ENCODE peak calls at places on chromosomes 6 and 20, in eight cellular contexts. B is GM12864, G is fibroblast of pulmonary artery, L is epithelial cell of esophagus, U is heart right ventricle, R is HepG2, W is psoas muscle, H is HL-60. P is an unnamed sample.

GRCh38 chr6:159961523-159961922 is 7.4 kb upstream of the IGF2R start:
- DNase-seq in B (no peak), G (no peak), L (peak), U (no peak), R (no peak), W (no peak), H (peak), P (no peak)

GRCh38 chr6:14549319-14549770 is 431.8 kb downstream of the CD83 start:
- DNase-seq in B (no peak), G (no peak), L (no peak), U (no peak), R (no peak), W (no peak), H (no peak), P (no peak)

GRCh38 chr6:49269190-49269589 is 193.9 kb downstream of the MMUT start:
- DNase-seq in B (no peak), G (peak), L (peak), U (no peak), R (no peak), W (no peak), H (no peak), P (no peak)

GRCh38 chr20:46200582-46201570 is 82.8 kb downstream of the CD40 start:
- DNase-seq in B (no peak), G (peak), L (no peak), U (no peak), R (no peak), W (no peak), H (no peak), P (no peak)

GRCh38 chr6:133937909-133938308 is 15.1 kb upstream of the TBPL1 start:
- DNase-seq in B (no peak), G (no peak), L (no peak), U (no peak), R (no peak), W (no peak), H (no peak), P (no peak)

GRCh38 chr20:61346996-61347906 is 95.2 kb downstream of the CDH4 start:
- DNase-seq in B (no peak), G (no peak), L (no peak), U (no peak), R (no peak), W (no peak), H (no peak), P (no peak)

GRCh38 chr6:71478834-71479541 is 190.4 kb downstream of the OGFRL1 start:
- DNase-seq in B (no peak), G (peak), L (peak), U (no peak), R (no peak), W (no peak), H (no peak), P (no peak)

GRCh38 chr6:17042422-17043147 is 59.3 kb upstream of the STMND1 start:
- DNase-seq in B (no peak), G (peak), L (peak), U (peak), R (peak), W (no peak), H (no peak), P (no peak)

GRCh38 chr6:160000280-160000704 is 31.4 kb downstream of the IGF2R start:
- DNase-seq in B (no peak), G (no peak), L (no peak), U (no peak), R (no peak), W (no peak), H (no peak), P (no peak)

GRCh38 chr6:56708810-56709597 is 66.3 kb upstream of the DST start:
- DNase-seq in B (peak), G (peak), L (peak), U (no peak), R (peak), W (no peak), H (peak), P (peak)

GRCh38 chr6:110020888-110021287 is 42.8 kb downstream of the GPR6 start:
- DNase-seq in B (no peak), G (no peak), L (no peak), U (no peak), R (no peak), W (no peak), H (peak), P (no peak)

GRCh38 chr6:155319902-155320301 is 5.6 kb upstream of the TFB1M start:
- DNase-seq in B (no peak), G (no peak), L (no peak), U (no peak), R (no peak), W (no peak), H (peak), P (no peak)

GRCh38 chr6:137291441-137291840 is 72.3 kb upstream of the IFNGR1 start:
- DNase-seq in B (no peak), G (peak), L (peak), U (peak), R (no peak), W (no peak), H (peak), P (no peak)

GRCh38 chr6:16136536-16137450 is 7.9 kb downstream of the MYLIP start:
- DNase-seq in B (no peak), G (peak), L (peak), U (no peak), R (no peak), W (peak), H (no peak), P (no peak)

GRCh38 chr20:38725959-38726848 is 1.9 kb downstream of the SLC32A1 start:
- DNase-seq in B (no peak), G (peak), L (peak), U (peak), R (peak), W (no peak), H (peak), P (peak)

GRCh38 chr6:145887969-145888368 is 73.4 kb upstream of the FBXO30 start:
- DNase-seq in B (no peak), G (peak), L (peak), U (peak), R (no peak), W (no peak), H (peak), P (peak)

GRCh38 chr20:38892091-38892981 is 33.9 kb upstream of the FAM83D start:
- DNase-seq in B (peak), G (no peak), L (no peak), U (no peak), R (no peak), W (no peak), H (peak), P (peak)

GRCh38 chr6:56643379-56644089 is 845 bp upstream of the DST start:
- DNase-seq in B (no peak), G (peak), L (no peak), U (no peak), R (no peak), W (no peak), H (no peak), P (no peak)

GRCh38 chr20:38471987-38472512 is 593 bp upstream of the RALGAPB start:
- DNase-seq in B (no peak), G (no peak), L (no peak), U (no peak), R (no peak), W (no peak), H (no peak), P (no peak)

GRCh38 chr6:131911951-131912350 is 39.2 kb downstream of the CCN2 start:
- DNase-seq in B (no peak), G (no peak), L (no peak), U (no peak), R (no peak), W (no peak), H (no peak), P (no peak)

GRCh38 chr6:108800510-108800909 is 47.7 kb upstream of the ARMC2 start:
- DNase-seq in B (no peak), G (peak), L (no peak), U (no peak), R (no peak), W (no peak), H (no peak), P (no peak)

GRCh38 chr6:119653329-119653728 is 303.8 kb upstream of the MAN1A1 start:
- DNase-seq in B (no peak), G (no peak), L (no peak), U (no peak), R (no peak), W (no peak), H (no peak), P (no peak)

GRCh38 chr6:80382796-80383195 is 276.3 kb downstream of the BCKDHB start:
- DNase-seq in B (no peak), G (peak), L (no peak), U (no peak), R (no peak), W (no peak), H (no peak), P (no peak)

GRCh38 chr6:41939848-41940758 is 1.5 kb downstream of the CCND3 start:
- DNase-seq in B (no peak), G (peak), L (peak), U (no peak), R (no peak), W (no peak), H (peak), P (no peak)

GRCh38 chr6:56535626-56536025 is 107.1 kb downstream of the DST start:
- DNase-seq in B (no peak), G (no peak), L (no peak), U (no peak), R (no peak), W (no peak), H (no peak), P (no peak)

GRCh38 chr6:154432533-154433476 is 76.2 kb upstream of the IPCEF1 start:
- DNase-seq in B (no peak), G (peak), L (no peak), U (peak), R (no peak), W (no peak), H (peak), P (no peak)

GRCh38 chr6:132929141-132929540 is 114.8 kb downstream of the RPS12 start:
- DNase-seq in B (no peak), G (no peak), L (no peak), U (no peak), R (no peak), W (no peak), H (no peak), P (no peak)

GRCh38 chr20:11473971-11474370 is 443.7 kb upstream of the BTBD3 start:
- DNase-seq in B (no peak), G (no peak), L (no peak), U (no peak), R (no peak), W (no peak), H (no peak), P (no peak)

GRCh38 chr6:155248021-155249001 is 15.5 kb upstream of the CLDN20 start:
- DNase-seq in B (peak), G (peak), L (peak), U (no peak), R (peak), W (no peak), H (peak), P (peak)

GRCh38 chr20:9375221-9375681 is 139.1 kb upstream of the LAMP5 start:
- DNase-seq in B (no peak), G (no peak), L (no peak), U (no peak), R (no peak), W (no peak), H (no peak), P (no peak)

GRCh38 chr6:159255434-159255951 is 86.3 kb downstream of the FNDC1 start:
- DNase-seq in B (no peak), G (no peak), L (peak), U (no peak), R (no peak), W (no peak), H (no peak), P (no peak)

GRCh38 chr6:82227770-82228169 is 19.8 kb downstream of the IBTK start:
- DNase-seq in B (peak), G (peak), L (no peak), U (no peak), R (no peak), W (no peak), H (no peak), P (peak)

GRCh38 chr6:125753218-125753936 is 3.9 kb downstream of the HEY2 start:
- DNase-seq in B (no peak), G (peak), L (peak), U (no peak), R (peak), W (no peak), H (no peak), P (peak)

GRCh38 chr6:33173228-33174180 is 18.8 kb downstream of the COL11A2 start:
- DNase-seq in B (no peak), G (no peak), L (no peak), U (no peak), R (no peak), W (no peak), H (no peak), P (no peak)

GRCh38 chr6:33177552-33178446 is 14.5 kb downstream of the COL11A2 start:
- DNase-seq in B (no peak), G (no peak), L (no peak), U (no peak), R (no peak), W (peak), H (no peak), P (no peak)

GRCh38 chr6:33174784-33175183 is 17.5 kb downstream of the COL11A2 start:
- DNase-seq in B (no peak), G (no peak), L (no peak), U (no peak), R (no peak), W (no peak), H (no peak), P (no peak)

GRCh38 chr6:33176906-33177305 is 15.4 kb downstream of the COL11A2 start:
- DNase-seq in B (no peak), G (no peak), L (no peak), U (no peak), R (no peak), W (peak), H (no peak), P (no peak)

GRCh38 chr6:33175436-33176069 is 16.7 kb downstream of the COL11A2 start:
- DNase-seq in B (no peak), G (no peak), L (no peak), U (no peak), R (peak), W (no peak), H (no peak), P (no peak)
- TF ChIP-seq CTCF in B (no peak), G (no peak), L (no peak), U (no peak), R (peak), W (no peak), H (no peak), P (no peak)

DNA sequence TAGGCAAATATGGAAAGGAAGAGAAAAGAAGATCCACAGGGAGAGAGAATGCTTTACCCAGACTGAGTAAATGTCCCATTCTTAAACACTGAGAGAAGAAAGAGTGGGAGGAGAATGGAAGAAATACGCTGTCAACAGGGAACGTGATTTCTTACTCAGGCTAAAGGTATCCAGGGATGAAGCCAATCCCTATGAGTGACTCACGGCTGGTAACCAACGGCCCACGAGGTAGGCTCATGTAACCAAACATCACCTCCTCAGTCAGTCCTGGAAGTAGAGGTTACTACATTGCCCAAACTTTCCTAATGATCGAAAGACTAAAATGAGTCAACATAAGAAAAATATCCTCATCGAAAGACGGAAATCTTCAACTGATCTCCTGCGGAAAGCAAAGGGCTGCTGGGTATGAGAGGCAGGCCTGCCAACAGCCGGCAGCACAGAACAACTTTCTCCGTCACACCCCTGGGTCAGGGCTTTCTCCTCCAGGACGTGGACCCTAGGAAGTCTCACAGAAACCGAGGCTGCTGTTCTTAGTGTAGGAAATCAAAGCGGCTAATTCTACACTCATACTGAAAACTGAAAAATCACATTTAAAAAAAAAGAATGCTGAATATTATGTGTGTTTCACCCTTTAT is 292.6 kb downstream of the GMDS start:
- DNase-seq in B (no peak), G (peak), L (peak), U (no peak), R (no peak), W (no peak), H (no peak), P (no peak)
- TF ChIP-seq CTCF in B (no peak), G (no peak), L (no peak), U (no peak), R (no peak), W (no peak), H (no peak), P (no peak)

DNA sequence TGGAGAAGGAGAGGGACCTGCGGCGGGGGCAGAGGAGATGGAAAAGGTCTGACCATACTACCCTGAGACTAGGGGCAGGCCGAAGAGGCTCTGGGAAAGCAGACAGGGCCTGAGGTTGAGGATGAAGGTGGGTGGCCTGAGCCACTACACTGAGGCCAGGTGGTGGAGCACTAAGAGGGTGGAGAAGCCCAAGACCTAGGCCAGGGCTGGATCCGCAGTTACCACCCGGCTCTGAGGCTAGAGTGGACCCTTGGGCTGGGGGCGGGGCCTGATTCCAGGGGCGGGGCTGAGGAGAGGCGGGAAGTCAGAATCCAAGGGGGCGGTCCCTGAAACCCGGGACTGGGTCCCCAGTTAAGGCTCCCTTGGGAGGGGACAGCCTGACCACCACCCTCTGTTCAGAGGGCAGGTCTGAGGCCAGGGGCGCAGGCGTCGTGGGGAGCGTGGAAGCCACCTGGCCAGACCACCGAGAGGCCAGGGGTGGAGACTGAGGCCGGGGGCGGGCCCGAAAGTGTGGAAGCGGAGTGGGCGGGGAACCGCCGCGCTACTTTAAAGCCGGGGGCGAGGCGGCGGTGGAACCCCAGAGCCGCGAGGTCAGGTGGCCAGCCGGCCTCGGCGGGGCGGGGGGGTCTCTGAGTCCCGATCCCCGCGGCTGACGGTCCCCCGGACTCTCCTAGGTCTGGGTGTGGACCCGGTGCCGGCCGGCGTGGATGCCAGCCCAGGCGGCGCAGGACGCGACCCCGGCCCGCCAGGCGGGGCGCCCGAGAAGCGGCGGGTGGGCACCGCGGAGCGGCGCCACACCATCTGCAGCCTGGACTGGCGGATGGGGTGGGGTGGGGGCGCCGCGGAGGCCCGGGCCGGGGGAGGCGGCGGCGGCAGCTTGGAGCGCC is 8.3 kb downstream of the CCM2L start:
- DNase-seq in B (no peak), G (no peak), L (peak), U (peak), R (peak), W (no peak), H (peak), P (peak)
- TF ChIP-seq CTCF in B (peak), G (no peak), L (no peak), U (no peak), R (peak), W (no peak), H (no peak), P (no peak)

GRCh38 chr6:117602151-117602898 is at the start of gene GOPC:
- DNase-seq in B (peak), G (peak), L (peak), U (peak), R (peak), W (peak), H (peak), P (peak)
- TF ChIP-seq CTCF in B (peak), G (peak), L (no peak), U (peak), R (peak), W (no peak), H (no peak), P (peak)

GRCh38 chr20:1423625-1424106 is 30.8 kb upstream of the FKBP1A start:
- DNase-seq in B (no peak), G (peak), L (peak), U (no peak), R (peak), W (no peak), H (peak), P (no peak)
- TF ChIP-seq CTCF in B (peak), G (no peak), L (peak), U (no peak), R (peak), W (no peak), H (no peak), P (no peak)

GRCh38 chr6:40476673-40477072 is 110.5 kb downstream of the LRFN2 start:
- DNase-seq in B (no peak), G (no peak), L (no peak), U (peak), R (no peak), W (no peak), H (no peak), P (no peak)

GRCh38 chr6:40473026-40473425 is 114.1 kb downstream of the LRFN2 start:
- DNase-seq in B (no peak), G (no peak), L (no peak), U (no peak), R (no peak), W (no peak), H (no peak), P (no peak)

GRCh38 chr6:40477246-40478126 is 109.7 kb downstream of the LRFN2 start:
- DNase-seq in B (no peak), G (no peak), L (no peak), U (no peak), R (no peak), W (no peak), H (no peak), P (no peak)

GRCh38 chr6:40472354-40472753 is 114.8 kb downstream of the LRFN2 start:
- DNase-seq in B (no peak), G (no peak), L (no peak), U (no peak), R (no peak), W (no peak), H (peak), P (no peak)

DNA sequence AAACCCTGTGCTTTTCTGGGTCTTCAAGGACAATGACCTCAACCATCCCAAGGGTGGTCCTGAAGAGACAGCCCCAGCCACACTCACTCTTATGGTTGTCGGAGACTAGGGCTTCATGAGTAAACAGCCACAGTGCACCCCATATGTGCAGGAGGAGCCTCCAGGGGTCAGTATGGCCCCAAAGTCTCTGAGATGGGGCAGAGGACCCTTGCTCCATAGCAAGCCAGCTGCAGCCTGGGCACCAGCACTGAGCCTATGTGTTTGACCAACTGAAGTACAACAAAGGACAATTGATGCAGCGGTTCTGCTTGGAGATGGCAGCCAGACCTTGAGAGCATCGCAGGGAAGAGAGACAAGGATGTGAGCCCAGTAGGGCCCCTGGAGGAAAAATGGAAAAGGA is 112.2 kb downstream of the LRFN2 start:
- DNase-seq in B (no peak), G (no peak), L (no peak), U (no peak), R (no peak), W (no peak), H (no peak), P (no peak)
- TF ChIP-seq CTCF in B (no peak), G (no peak), L (no peak), U (no peak), R (peak), W (no peak), H (no peak), P (no peak)

P was measured in GM20000.